ENCODE peak calls at places on chromosome 13, in six cellular contexts. A, J, M, P, L and C are unnamed samples.

GRCh38 chr13:25869941-25870340 is 181.9 kb downstream of the SHISA2 start:
- DNase-seq in J (no peak), A (no peak), M (no peak), L (no peak), P (no peak), C (no peak)

GRCh38 chr13:46324976-46325375 is 62.1 kb downstream of the RUBCNL start:
- DNase-seq in P (no peak), J (no peak), L (no peak), M (no peak), A (peak; percentile 32), C (no peak)

GRCh38 chr13:42396501-42396900 is 124.5 kb downstream of the AKAP11 start:
- DNase-seq in P (peak; percentile 77), J (peak; percentile 90), M (no peak), A (no peak), L (no peak), C (peak; percentile 87)

GRCh38 chr13:113863511-113864302 is at the start of gene GAS6:
- DNase-seq in P (peak; percentile 31), L (no peak), A (no peak), J (no peak), M (no peak), C (peak; percentile 31)

GRCh38 chr13:43245374-43245964 is 222.1 kb downstream of the DNAJC15 start:
- DNase-seq in A (peak; percentile 92), M (no peak), L (no peak), P (no peak), J (no peak), C (no peak)

GRCh38 chr13:112579310-112579843 is 8.6 kb downstream of the TUBGCP3 start:
- DNase-seq in M (no peak), A (no peak), L (no peak), P (no peak), J (no peak), C (no peak)

GRCh38 chr13:113667771-113668490 is 912 bp downstream of the GRK1 start:
- DNase-seq in A (no peak), J (no peak), M (no peak), P (peak; percentile 1), L (no peak), C (no peak)

GRCh38 chr13:49357694-49358093 is 86.2 kb downstream of the CAB39L start:
- DNase-seq in P (no peak), J (no peak), L (no peak), A (peak; percentile 78), M (no peak), C (no peak)

GRCh38 chr13:67283602-67284001 is 53.5 kb upstream of the PCDH9 start:
- DNase-seq in J (no peak), L (no peak), A (peak; percentile 49), P (no peak), M (no peak), C (no peak)

GRCh38 chr13:107767119-107767518 is 448.2 kb downstream of the LIG4 start:
- DNase-seq in A (no peak), M (peak; percentile 54), P (no peak), L (no peak), J (no peak), C (no peak)

GRCh38 chr13:52162279-52163101 is 3.1 kb upstream of the NEK3 start:
- DNase-seq in M (no peak), L (no peak), A (peak; percentile 60), P (no peak), J (no peak), C (no peak)

GRCh38 chr13:48412881-48413351 is at the start of gene LPAR6:
- DNase-seq in M (peak; percentile 63), A (peak; percentile 75), P (peak; percentile 20), J (peak; percentile 71), L (peak; percentile 25), C (no peak)

GRCh38 chr13:94858856-94859811 is 146.8 kb upstream of the SOX21 start:
- DNase-seq in L (no peak), A (peak; percentile 30), M (peak; percentile 21), P (no peak), J (no peak), C (no peak)

GRCh38 chr13:44266305-44266704 is 107.3 kb upstream of the SERP2 start:
- DNase-seq in A (no peak), P (no peak), M (no peak), J (no peak), L (no peak), C (no peak)

GRCh38 chr13:96700657-96701056 is 293.6 kb downstream of the OXGR1 start:
- DNase-seq in A (no peak), J (no peak), M (no peak), P (no peak), L (no peak), C (no peak)

GRCh38 chr13:111476197-111476596 is 155.8 kb downstream of the TEX29 start:
- DNase-seq in A (no peak), M (no peak), J (no peak), L (no peak), P (no peak), C (no peak)

GRCh38 chr13:93227906-93228801 is 1.5 kb downstream of the GPC6 start:
- DNase-seq in M (peak; percentile 76), L (no peak), A (peak; percentile 84), P (no peak), J (no peak), C (no peak)

GRCh38 chr13:89708013-89708412 is 1639.5 kb upstream of the MIR17HG start:
- DNase-seq in A (no peak), L (no peak), M (no peak), P (no peak), J (no peak), C (no peak)

GRCh38 chr13:26480246-26480855 is 77.1 kb upstream of the WASF3 start:
- DNase-seq in L (no peak), J (no peak), A (peak; percentile 34), M (no peak), P (no peak), C (no peak)

GRCh38 chr13:23709521-23709920 is 139.3 kb downstream of the TNFRSF19 start:
- DNase-seq in P (no peak), A (no peak), J (no peak), L (no peak), M (no peak), C (no peak)

GRCh38 chr13:106378263-106378662 is 157.2 kb downstream of the EFNB2 start:
- DNase-seq in L (no peak), A (no peak), M (no peak), P (no peak), J (no peak), C (no peak)

GRCh38 chr13:103531278-103531677 is 465.1 kb upstream of the SLC10A2 start:
- DNase-seq in P (no peak), L (no peak), A (no peak), J (no peak), M (no peak), C (no peak)

GRCh38 chr13:26425439-26426358 is 131.8 kb upstream of the WASF3 start:
- DNase-seq in M (peak; percentile 74), J (no peak), L (no peak), P (no peak), A (peak; percentile 51), C (no peak)

GRCh38 chr13:28356506-28357064 is 138.3 kb downstream of the FLT1 start:
- DNase-seq in M (no peak), P (no peak), J (no peak), L (no peak), A (no peak), C (no peak)

GRCh38 chr13:113750554-113751399 is 8.2 kb upstream of the TMEM255B start:
- DNase-seq in L (no peak), J (no peak), M (no peak), P (no peak), A (no peak), C (no peak)

GRCh38 chr13:70708744-70709143 is 600.5 kb upstream of the KLHL1 start:
- DNase-seq in L (no peak), A (no peak), P (no peak), M (no peak), J (no peak), C (no peak)

GRCh38 chr13:21297452-21297851 is 121.0 kb downstream of the MRPL57 start:
- DNase-seq in M (no peak), J (no peak), A (no peak), P (no peak), L (no peak), C (no peak)

GRCh38 chr13:43848250-43848649 is 31.3 kb downstream of the CCDC122 start:
- DNase-seq in L (no peak), A (peak; percentile 84), J (no peak), P (no peak), M (no peak), C (no peak)